ENCODE peak calls at places on chromosomes 6 and 20, in five cellular contexts. One of them, this sample, is unnamed.
A peak's percentile ranks its signal among the peaks of the same experiment; 100 is the strongest.

GRCh38 chr6:168638497-168639072 is 197.6 kb downstream of the SMOC2 start:
- DNase-seq in stomach: no peak
- DNase-seq in prostate gland: no peak
- DNase-seq in uterus: no peak
- DNase-seq in A549: no peak
- DNase-seq in this sample: no peak

GRCh38 chr6:75041381-75041780 is 164.5 kb downstream of the COL12A1 start:
- DNase-seq in A549: no peak
- DNase-seq in uterus: no peak
- DNase-seq in prostate gland: no peak
- DNase-seq in stomach: no peak
- DNase-seq in this sample: no peak

GRCh38 chr6:16228043-16228442 is 10.3 kb upstream of the GMPR start:
- DNase-seq in uterus: no peak
- DNase-seq in A549: no peak
- DNase-seq in prostate gland: no peak
- DNase-seq in stomach: no peak
- DNase-seq in this sample: no peak

GRCh38 chr6:137729866-137730629 is 137.0 kb upstream of the TNFAIP3 start:
- DNase-seq in stomach: no peak
- DNase-seq in A549: no peak
- DNase-seq in prostate gland: peak; percentile 76
- DNase-seq in uterus: no peak
- DNase-seq in this sample: no peak

GRCh38 chr20:44601801-44602204 is 19.4 kb downstream of the PKIG start:
- DNase-seq in A549: no peak
- DNase-seq in prostate gland: peak; percentile 23
- DNase-seq in stomach: no peak
- DNase-seq in uterus: peak; percentile 78
- DNase-seq in this sample: no peak

GRCh38 chr6:119285908-119286625 is 63.5 kb downstream of the MAN1A1 start:
- DNase-seq in prostate gland: no peak
- DNase-seq in uterus: no peak
- DNase-seq in A549: no peak
- DNase-seq in stomach: no peak
- DNase-seq in this sample: no peak

GRCh38 chr6:12870033-12870432 is 153.5 kb downstream of the PHACTR1 start:
- DNase-seq in stomach: no peak
- DNase-seq in prostate gland: no peak
- DNase-seq in uterus: no peak
- DNase-seq in A549: no peak
- DNase-seq in this sample: no peak

GRCh38 chr6:125486881-125487280 is 185.1 kb upstream of the HDDC2 start:
- DNase-seq in prostate gland: no peak
- DNase-seq in A549: no peak
- DNase-seq in stomach: no peak
- DNase-seq in uterus: no peak
- DNase-seq in this sample: no peak

GRCh38 chr6:157757430-157758403 is 65.3 kb upstream of the SNX9 start:
- DNase-seq in stomach: no peak
- DNase-seq in A549: no peak
- DNase-seq in uterus: no peak
- DNase-seq in prostate gland: no peak
- DNase-seq in this sample: no peak

GRCh38 chr6:68082086-68082485 is 553.0 kb upstream of the ADGRB3 start:
- DNase-seq in stomach: no peak
- DNase-seq in A549: no peak
- DNase-seq in uterus: no peak
- DNase-seq in prostate gland: no peak
- DNase-seq in this sample: no peak

GRCh38 chr6:111731404-111732195 is 125.9 kb upstream of the TRAF3IP2 start:
- DNase-seq in stomach: no peak
- DNase-seq in A549: no peak
- DNase-seq in uterus: no peak
- DNase-seq in prostate gland: no peak
- DNase-seq in this sample: peak; percentile 42

GRCh38 chr20:11686900-11687543 is 230.7 kb upstream of the BTBD3 start:
- DNase-seq in A549: no peak
- DNase-seq in uterus: peak; percentile 26
- DNase-seq in prostate gland: no peak
- DNase-seq in stomach: peak; percentile 64
- DNase-seq in this sample: no peak

GRCh38 chr6:168265827-168266815 is 53.5 kb downstream of the DACT2 start:
- DNase-seq in A549: no peak
- DNase-seq in stomach: no peak
- DNase-seq in prostate gland: no peak
- DNase-seq in uterus: no peak
- DNase-seq in this sample: no peak

GRCh38 chr20:42118001-42118400 is 499.8 kb upstream of the CHD6 start:
- DNase-seq in stomach: no peak
- DNase-seq in uterus: no peak
- DNase-seq in A549: no peak
- DNase-seq in prostate gland: no peak
- DNase-seq in this sample: no peak

GRCh38 chr20:50521221-50521642 is 11.0 kb downstream of the PTPN1 start:
- DNase-seq in prostate gland: no peak
- DNase-seq in uterus: no peak
- DNase-seq in A549: no peak
- DNase-seq in stomach: no peak
- DNase-seq in this sample: no peak

GRCh38 chr20:1374246-1374645 is 18.6 kb downstream of the FKBP1A start:
- DNase-seq in uterus: no peak
- DNase-seq in A549: no peak
- DNase-seq in prostate gland: no peak
- DNase-seq in stomach: no peak
- DNase-seq in this sample: no peak

GRCh38 chr20:1377341-1377871 is 15.4 kb downstream of the FKBP1A start:
- DNase-seq in uterus: no peak
- DNase-seq in prostate gland: no peak
- DNase-seq in A549: no peak
- DNase-seq in stomach: no peak
- DNase-seq in this sample: no peak

GRCh38 chr20:1376453-1377270 is 16.2 kb downstream of the FKBP1A start:
- DNase-seq in uterus: no peak
- DNase-seq in stomach: no peak
- DNase-seq in prostate gland: no peak
- DNase-seq in A549: no peak
- DNase-seq in this sample: no peak

GRCh38 chr20:1376007-1376406 is 16.8 kb downstream of the FKBP1A start:
- DNase-seq in A549: no peak
- DNase-seq in uterus: no peak
- DNase-seq in stomach: no peak
- DNase-seq in prostate gland: no peak
- DNase-seq in this sample: no peak

GRCh38 chr20:1375515-1375914 is 17.3 kb downstream of the FKBP1A start:
- DNase-seq in stomach: no peak
- DNase-seq in prostate gland: no peak
- DNase-seq in uterus: no peak
- DNase-seq in A549: no peak
- DNase-seq in this sample: no peak
- TF ChIP-seq POLR2A in stomach: no peak
- TF ChIP-seq POLR2A in prostate gland: no peak
- TF ChIP-seq POLR2A in uterus: no peak
- TF ChIP-seq POLR2A in A549: no peak
- TF ChIP-seq POLR2A in this sample: no peak

DNA sequence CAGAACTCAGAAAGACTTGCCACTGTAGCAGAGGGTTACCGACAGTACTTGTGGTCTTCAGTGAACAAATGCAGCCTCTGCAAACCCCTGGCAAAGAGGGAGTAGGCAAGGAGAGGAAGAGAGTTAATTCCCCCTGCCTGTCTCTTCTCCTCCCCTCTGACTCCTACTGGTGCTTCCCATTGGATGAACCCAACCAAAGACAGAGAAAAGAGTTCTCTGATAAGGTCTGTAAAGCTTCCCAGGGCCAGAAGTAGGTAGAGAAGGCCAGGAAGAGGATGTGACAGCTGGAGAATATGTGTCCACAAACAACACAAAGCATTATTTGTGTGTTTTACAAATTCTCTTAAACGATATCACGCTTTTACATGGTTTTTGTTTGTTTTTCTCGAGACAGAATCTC is 72.8 kb upstream of the SHLD1 start:
- DNase-seq in prostate gland: no peak
- DNase-seq in uterus: no peak
- DNase-seq in A549: no peak
- DNase-seq in stomach: no peak
- DNase-seq in this sample: no peak
- H3K4me1 ChIP-seq in prostate gland: no peaks in the 10 kb centered on the region
- H3K4me1 ChIP-seq in uterus: no peaks in the 10 kb centered on the region
- H3K4me1 ChIP-seq in A549: peaks cover 22% of the 10 kb centered on the region
- H3K4me1 ChIP-seq in stomach: no peaks in the 10 kb centered on the region
- H3K4me1 ChIP-seq in this sample: no peaks in the 10 kb centered on the region

GRCh38 chr6:19369770-19370169 is 467.4 kb upstream of the ID4 start:
- DNase-seq in uterus: no peak
- DNase-seq in A549: no peak
- DNase-seq in stomach: no peak
- DNase-seq in prostate gland: no peak
- DNase-seq in this sample: no peak

DNA sequence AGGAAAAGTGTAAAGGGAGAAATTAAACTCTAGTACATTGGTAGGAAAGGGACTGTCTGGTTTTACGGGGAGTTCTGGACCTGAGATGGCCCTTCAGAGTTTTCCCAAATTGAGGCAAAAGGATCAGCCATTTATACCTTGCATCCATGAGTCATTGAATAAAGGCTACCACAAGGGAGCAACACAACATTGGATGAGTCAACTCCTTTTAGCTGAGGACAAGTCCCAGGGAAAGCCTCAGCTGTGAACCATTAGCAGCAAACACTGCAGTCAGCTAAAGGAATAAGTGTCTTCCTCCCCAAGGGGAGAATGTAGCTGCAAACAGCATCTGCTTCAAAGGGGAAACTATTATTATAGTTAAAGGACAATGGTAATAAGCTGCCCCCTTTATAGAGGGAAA is 468.7 kb upstream of the ID4 start:
- DNase-seq in prostate gland: no peak
- DNase-seq in stomach: no peak
- DNase-seq in A549: no peak
- DNase-seq in uterus: no peak
- DNase-seq in this sample: no peak
- TF ChIP-seq CTCF in prostate gland: no peak
- TF ChIP-seq CTCF in stomach: no peak
- TF ChIP-seq CTCF in A549: no peak
- TF ChIP-seq CTCF in uterus: no peak
- TF ChIP-seq CTCF in this sample: no peak

DNA sequence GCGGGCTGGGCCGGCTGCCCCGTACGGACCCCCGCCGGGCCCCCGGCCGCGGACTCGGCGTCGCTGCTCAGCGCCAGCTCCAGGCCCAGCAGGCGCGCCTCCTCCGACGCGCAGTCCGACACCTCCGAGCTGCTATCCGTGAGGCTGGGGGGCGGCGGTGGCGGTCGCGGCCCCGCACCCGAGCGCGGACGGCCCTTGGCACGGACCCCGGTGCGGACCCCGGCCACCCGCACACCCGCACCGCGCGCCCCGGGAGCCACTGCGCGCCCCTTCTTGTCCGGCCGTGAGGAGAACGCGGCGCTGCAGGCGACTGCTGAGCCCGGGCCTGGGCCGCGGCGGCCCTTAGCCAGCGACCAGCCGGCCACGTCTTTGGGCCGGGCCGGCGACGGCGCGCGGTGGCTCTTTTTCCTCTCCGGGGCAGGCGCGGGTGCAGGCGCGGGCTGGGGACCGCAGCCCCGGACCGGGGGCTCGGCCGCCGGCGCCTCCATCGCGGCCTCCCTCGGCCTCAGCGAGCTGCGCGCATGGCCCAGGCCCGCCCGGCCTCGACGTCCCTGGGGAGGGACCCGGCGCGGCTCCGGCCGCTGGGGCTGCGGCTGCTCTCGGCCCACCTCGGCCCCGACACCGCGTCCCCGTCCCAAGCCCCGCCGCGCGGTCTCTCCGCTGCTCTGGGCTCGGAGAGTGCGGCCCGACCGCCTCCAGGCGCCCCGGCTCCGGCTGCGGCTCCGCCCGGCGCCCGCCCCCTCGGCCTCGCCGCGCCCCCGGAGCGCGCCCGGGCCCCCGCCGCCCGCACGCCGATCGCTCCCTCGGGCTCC is 12.9 kb upstream of the TLDC2 start:
- DNase-seq in A549: no peak
- DNase-seq in prostate gland: no peak
- DNase-seq in uterus: no peak
- DNase-seq in stomach: no peak
- DNase-seq in this sample: no peak
- TF ChIP-seq POLR2A in A549: peak; percentile 54
- TF ChIP-seq POLR2A in prostate gland: peak; percentile 30
- TF ChIP-seq POLR2A in uterus: peak; percentile 46
- TF ChIP-seq POLR2A in stomach: no peak
- TF ChIP-seq POLR2A in this sample: no peak

GRCh38 chr6:53792973-53793317 is 1.9 kb upstream of the LRRC1 start:
- DNase-seq in prostate gland: no peak
- DNase-seq in stomach: no peak
- DNase-seq in uterus: no peak
- DNase-seq in A549: no peak
- DNase-seq in this sample: no peak

GRCh38 chr6:53793318-53793975 is 1.4 kb upstream of the LRRC1 start:
- DNase-seq in uterus: peak; percentile 28
- DNase-seq in A549: peak; percentile 67
- DNase-seq in stomach: peak; percentile 80
- DNase-seq in prostate gland: peak; percentile 81
- DNase-seq in this sample: peak; percentile 80

GRCh38 chr6:53792016-53792415 is 2.8 kb upstream of the LRRC1 start:
- DNase-seq in A549: no peak
- DNase-seq in stomach: no peak
- DNase-seq in uterus: no peak
- DNase-seq in prostate gland: no peak
- DNase-seq in this sample: no peak

GRCh38 chr6:53794073-53794719 is 609 bp upstream of the LRRC1 start:
- DNase-seq in A549: peak; percentile 70
- DNase-seq in stomach: peak; percentile 74
- DNase-seq in prostate gland: peak; percentile 72
- DNase-seq in uterus: peak; percentile 47
- DNase-seq in this sample: peak; percentile 62

DNA sequence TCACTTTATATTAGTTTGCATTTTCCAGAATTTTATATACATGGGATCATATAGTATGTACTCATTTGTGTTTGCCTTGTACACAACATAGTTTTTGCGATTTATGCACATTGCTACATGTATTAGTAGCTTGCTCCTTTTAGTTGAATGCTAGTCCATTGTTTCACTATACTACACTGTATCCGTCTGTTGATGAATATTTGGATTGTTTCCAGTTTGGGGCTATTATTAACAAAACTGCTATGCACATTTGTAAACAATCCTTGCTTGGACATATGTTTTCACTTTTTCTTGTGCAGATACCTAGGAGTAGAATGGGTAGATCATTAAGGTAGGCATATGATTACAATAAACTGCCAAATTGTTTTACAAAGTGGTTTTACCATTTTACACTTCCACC is 3.9 kb upstream of the LRRC1 start:
- DNase-seq in uterus: no peak
- DNase-seq in stomach: no peak
- DNase-seq in prostate gland: no peak
- DNase-seq in A549: no peak
- DNase-seq in this sample: no peak
- H3K4me1 ChIP-seq in uterus: no peaks in the 10 kb centered on the region
- H3K4me1 ChIP-seq in stomach: peaks cover 17% of the 10 kb centered on the region
- H3K4me1 ChIP-seq in prostate gland: no peaks in the 10 kb centered on the region
- H3K4me1 ChIP-seq in A549: peaks cover 11% of the 10 kb centered on the region
- H3K4me1 ChIP-seq in this sample: no peaks in the 10 kb centered on the region